ENCODE peak calls at places on chromosomes 2 and 18, in ten cellular contexts. Z is Peyer's patch, C is GM12878, I is ovary, U is HepG2, E is IMR-90, S is K562, B is adrenal gland, T is uterus, D is body of pancreas. W is an unnamed sample.

GRCh38 chr18:24071029-24071428 is 56.5 kb downstream of the TTC39C start:
- DNase-seq in Z (no peak), C (no peak), I (no peak), U (peak; percentile 22), E (no peak), S (no peak), B (no peak), T (no peak), D (no peak), W (no peak)

GRCh38 chr2:33230133-33230618 is 246.3 kb upstream of the RASGRP3 start:
- DNase-seq in Z (no peak), C (no peak), I (no peak), U (no peak), E (no peak), S (no peak), B (no peak), T (no peak), D (no peak), W (no peak)

GRCh38 chr18:13112982-13113381 is 105.6 kb upstream of the LDLRAD4 start:
- DNase-seq in Z (peak; percentile 67), C (no peak), I (no peak), U (peak; percentile 81), E (peak; percentile 51), S (peak; percentile 63), B (peak; percentile 91), T (peak; percentile 49), D (peak; percentile 75), W (no peak)

GRCh38 chr2:11024010-11024615 is 112.4 kb downstream of the KCNF1 start:
- DNase-seq in Z (no peak), C (no peak), I (peak; percentile 62), U (peak; percentile 14), E (no peak), S (peak; percentile 8), B (no peak), T (no peak), D (peak; percentile 89), W (no peak)

GRCh38 chr2:205024822-205025518 is 479.7 kb downstream of the PARD3B start:
- DNase-seq in Z (peak; percentile 48), C (no peak), I (no peak), U (peak; percentile 29), E (peak; percentile 98), S (peak; percentile 84), B (peak; percentile 93), T (peak; percentile 39), D (peak; percentile 13), W (no peak)

GRCh38 chr18:37535968-37536367 is 29.6 kb downstream of the CELF4 start:
- DNase-seq in Z (no peak), C (no peak), I (no peak), U (no peak), E (no peak), S (no peak), B (no peak), T (no peak), D (no peak), W (no peak)

GRCh38 chr2:220104871-220105351 is 477.5 kb downstream of the SLC4A3 start:
- DNase-seq in Z (no peak), C (no peak), I (peak; percentile 31), U (no peak), E (peak; percentile 91), S (peak; percentile 23), B (no peak), T (no peak), D (no peak), W (no peak)

GRCh38 chr2:69724540-69725159 is 17.3 kb upstream of the ANXA4 start:
- DNase-seq in Z (peak; percentile 96), C (no peak), I (peak; percentile 89), U (peak; percentile 77), E (peak; percentile 74), S (peak; percentile 91), B (peak; percentile 96), T (peak; percentile 86), D (peak; percentile 93), W (peak; percentile 92)

GRCh38 chr18:35732652-35733051 is 151.1 kb downstream of the GALNT1 start:
- DNase-seq in Z (no peak), C (no peak), I (no peak), U (no peak), E (peak; percentile 53), S (no peak), B (no peak), T (no peak), D (no peak), W (no peak)

GRCh38 chr2:64727013-64727767 is 73.5 kb upstream of the SERTAD2 start:
- DNase-seq in Z (no peak), C (peak; percentile 89), I (no peak), U (no peak), E (no peak), S (no peak), B (no peak), T (no peak), D (no peak), W (no peak)

GRCh38 chr2:237533668-237534138 is 32.7 kb upstream of the PRLH start:
- DNase-seq in Z (no peak), C (no peak), I (no peak), U (no peak), E (no peak), S (no peak), B (no peak), T (no peak), D (no peak), W (no peak)

DNA sequence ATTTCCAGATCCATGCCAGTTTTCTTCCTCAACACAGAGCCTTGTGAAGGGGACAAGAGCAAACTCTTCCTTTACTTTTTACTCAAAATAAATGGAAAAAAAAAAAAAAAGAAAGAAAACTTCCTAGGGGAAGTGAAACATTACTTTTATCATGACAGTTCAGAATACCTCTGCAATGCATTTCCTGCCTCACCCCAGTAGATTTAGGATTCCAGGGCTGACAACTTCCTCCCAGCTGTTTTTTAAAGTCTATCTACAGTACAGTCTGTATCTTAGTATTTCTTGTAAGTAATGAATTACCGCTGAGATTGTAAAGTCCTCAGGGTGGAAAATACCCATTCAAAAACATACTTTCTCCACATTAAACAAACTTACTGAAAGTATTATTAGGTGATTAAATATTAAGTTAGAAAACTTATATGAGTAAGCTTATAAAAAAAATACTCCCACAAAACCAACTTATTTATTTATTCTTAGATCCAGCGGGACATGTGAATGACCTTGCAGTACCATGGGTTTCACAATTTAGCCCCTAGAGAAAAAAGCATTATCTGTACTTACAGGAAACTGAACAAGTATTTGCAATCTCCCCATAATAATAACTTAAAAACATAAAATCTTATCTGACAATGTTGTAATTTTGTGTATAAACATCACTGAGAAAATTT is 117.7 kb downstream of the RBMS1 start:
- DNase-seq in Z (no peak), C (no peak), I (no peak), U (no peak), E (peak; percentile 69), S (no peak), B (no peak), T (no peak), D (no peak), W (no peak)
- TF ChIP-seq POLR2A in Z (no peak), C (no peak), I (no peak), U (no peak), E (no peak), S (no peak), B (no peak), T (no peak), D (no peak), W (no peak)

GRCh38 chr2:228535396-228535795 is 353.9 kb upstream of the SPHKAP start:
- DNase-seq in Z (no peak), C (no peak), I (no peak), U (peak; percentile 1), E (no peak), S (no peak), B (no peak), T (no peak), D (no peak), W (no peak)
- H3K9me3 ChIP-seq in Z (no peaks in the 10 kb centered on the region), C (no peaks in the 10 kb centered on the region), I (no peaks in the 10 kb centered on the region), U (peaks cover 92% of the 10 kb centered on the region), E (peaks cover 7% of the 10 kb centered on the region), S (no peaks in the 10 kb centered on the region), B (no peaks in the 10 kb centered on the region), T (no peaks in the 10 kb centered on the region), D (no peaks in the 10 kb centered on the region), W (peaks cover 30% of the 10 kb centered on the region)

GRCh38 chr2:132416996-132417395 is 391 bp downstream of the GPR39 start:
- DNase-seq in Z (no peak), C (no peak), I (no peak), U (no peak), E (no peak), S (no peak), B (no peak), T (no peak), D (peak; percentile 31), W (no peak)
- TF ChIP-seq CTCF in Z (peak; percentile 42), C (no peak), I (no peak), U (no peak), E (no peak), S (peak; percentile 20), B (no peak), T (no peak), D (no peak), W (no peak)

GRCh38 chr2:54079331-54079730 is 36.1 kb upstream of the ACYP2 start:
- DNase-seq in Z (no peak), C (no peak), I (no peak), U (no peak), E (no peak), S (no peak), B (no peak), T (no peak), D (no peak), W (no peak)

GRCh38 chr2:54074636-54075341 is 40.6 kb upstream of the ACYP2 start:
- DNase-seq in Z (no peak), C (no peak), I (no peak), U (no peak), E (peak; percentile 22), S (no peak), B (no peak), T (no peak), D (no peak), W (no peak)

GRCh38 chr2:54073796-54074195 is 41.6 kb upstream of the ACYP2 start:
- DNase-seq in Z (no peak), C (no peak), I (no peak), U (peak; percentile 38), E (peak; percentile 64), S (peak; percentile 36), B (no peak), T (no peak), D (no peak), W (no peak)

GRCh38 chr2:54076577-54076976 is 38.8 kb upstream of the ACYP2 start:
- DNase-seq in Z (no peak), C (no peak), I (no peak), U (no peak), E (no peak), S (peak; percentile 78), B (no peak), T (no peak), D (peak; percentile 53), W (no peak)

DNA sequence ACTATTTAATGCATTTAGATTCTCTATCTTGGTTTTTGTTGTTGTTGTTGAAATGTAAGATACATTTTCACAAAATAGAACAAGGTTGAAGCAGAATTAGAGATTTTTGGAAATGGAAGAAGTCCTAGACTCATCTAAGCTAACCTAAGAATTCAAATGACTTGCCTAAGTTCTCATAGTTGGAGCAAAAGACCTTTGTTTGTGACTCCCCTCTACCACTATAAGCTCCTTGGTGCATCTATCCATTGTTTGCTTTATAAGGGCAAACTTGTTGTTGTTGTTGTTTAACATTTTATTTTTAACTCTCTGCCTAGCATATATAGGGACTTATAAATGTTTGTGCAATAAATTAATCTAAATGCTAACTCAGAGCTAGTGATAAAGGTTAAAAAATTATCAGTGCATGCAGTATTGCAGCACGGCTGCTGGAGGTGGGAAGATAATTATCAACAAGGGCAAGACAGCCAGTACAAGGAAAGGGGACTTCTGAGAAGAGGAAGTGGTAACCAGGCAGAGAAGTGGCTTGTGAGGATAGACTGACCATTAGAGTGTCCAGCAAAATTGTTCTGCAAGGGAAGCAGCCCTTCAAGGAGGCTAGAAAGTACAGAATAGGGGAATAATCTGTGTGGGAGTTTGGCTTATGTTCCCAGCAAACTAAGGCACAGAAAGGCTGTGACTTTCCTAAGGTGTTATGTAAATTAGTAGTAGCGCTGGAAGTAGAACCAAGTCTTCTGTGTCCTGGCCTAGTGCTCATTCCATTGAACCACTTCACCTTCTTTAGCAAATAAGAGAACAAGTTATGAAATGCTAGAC is 38.1 kb upstream of the ACYP2 start:
- DNase-seq in Z (no peak), C (no peak), I (no peak), U (no peak), E (no peak), S (peak; percentile 92), B (no peak), T (no peak), D (no peak), W (no peak)
- TF ChIP-seq POLR2A in Z (no peak), C (no peak), I (no peak), U (no peak), E (no peak), S (no peak), B (no peak), T (no peak), D (no peak), W (no peak)